ENCODE peak calls at places on chromosomes 4 and X, in nine cellular contexts. W, E, X, Y, Q, B, D, I and R are unnamed samples.

GRCh38 chrX:140510895-140511295 is 6.0 kb upstream of the SOX3 start:
- DNase-seq in W (no peak), E (no peak), X (no peak), Y (no peak), Q (no peak), B (no peak), D (no peak), I (no peak), R (no peak)

GRCh38 chrX:19956923-19957322 is 33.9 kb downstream of the BCLAF3 start:
- DNase-seq in W (no peak), E (no peak), X (no peak), Y (no peak), Q (no peak), B (no peak), D (no peak), I (no peak), R (peak; percentile 15)

GRCh38 chr4:165418116-165418515 is 39.3 kb downstream of the CPE start:
- DNase-seq in W (no peak), E (no peak), X (no peak), Y (no peak), Q (no peak), B (no peak), D (no peak), I (no peak), R (no peak)

GRCh38 chr4:28279249-28279648 is 1418.6 kb downstream of the STIM2 start:
- DNase-seq in W (no peak), E (no peak), X (no peak), Y (no peak), Q (no peak), B (no peak), D (no peak), I (no peak), R (no peak)

GRCh38 chrX:34956915-34957314 is 14.3 kb downstream of the FAM47B start:
- DNase-seq in W (no peak), E (no peak), X (no peak), Y (no peak), Q (no peak), B (no peak), D (no peak), I (no peak), R (peak; percentile 27)

GRCh38 chr4:142326181-142326580 is 519.9 kb downstream of the INPP4B start:
- DNase-seq in W (no peak), E (no peak), X (no peak), Y (no peak), Q (no peak), B (no peak), D (no peak), I (no peak), R (no peak)

GRCh38 chrX:701673-702072 is 71.1 kb downstream of the SHOX start:
- DNase-seq in W (no peak), E (no peak), X (no peak), Y (no peak), Q (no peak), B (no peak), D (no peak), I (no peak), R (no peak)

GRCh38 chr4:127843704-127844604 is 36.7 kb upstream of the PLK4 start:
- DNase-seq in W (no peak), E (no peak), X (no peak), Y (no peak), Q (no peak), B (no peak), D (peak; percentile 27), I (no peak), R (no peak)

GRCh38 chr4:152094851-152095700 is 334.3 kb upstream of the GATB start:
- DNase-seq in W (peak; percentile 27), E (no peak), X (no peak), Y (no peak), Q (no peak), B (no peak), D (no peak), I (no peak), R (peak; percentile 47)

GRCh38 chrX:34632404-34632803 is 24.7 kb downstream of the TMEM47 start:
- DNase-seq in W (no peak), E (no peak), X (no peak), Y (no peak), Q (no peak), B (no peak), D (no peak), I (no peak), R (no peak)

GRCh38 chr4:47550899-47551548 is 65.9 kb downstream of the ATP10D start:
- DNase-seq in W (no peak), E (no peak), X (no peak), Y (no peak), Q (no peak), B (no peak), D (no peak), I (no peak), R (no peak)

GRCh38 chrX:118675336-118675965 is 52.0 kb upstream of the IL13RA1 start:
- DNase-seq in W (no peak), E (no peak), X (no peak), Y (no peak), Q (no peak), B (no peak), D (no peak), I (no peak), R (no peak)

GRCh38 chr4:4791299-4791798 is 68.1 kb upstream of the MSX1 start:
- DNase-seq in W (no peak), E (no peak), X (no peak), Y (no peak), Q (peak; percentile 50), B (no peak), D (no peak), I (no peak), R (no peak)

GRCh38 chrX:36436286-36436860 is 516.8 kb downstream of the CFAP47 start:
- DNase-seq in W (no peak), E (no peak), X (no peak), Y (no peak), Q (no peak), B (no peak), D (no peak), I (no peak), R (no peak)

GRCh38 chr4:108345862-108346530 is 177.3 kb upstream of the LEF1 start:
- DNase-seq in W (no peak), E (no peak), X (no peak), Y (no peak), Q (no peak), B (no peak), D (no peak), I (no peak), R (no peak)

GRCh38 chrX:105876658-105877057 is 54.3 kb downstream of the NRK start:
- DNase-seq in W (peak; percentile 0), E (no peak), X (no peak), Y (no peak), Q (no peak), B (no peak), D (no peak), I (peak; percentile 21), R (no peak)

GRCh38 chrX:49237060-49237459 is 1.8 kb downstream of the CCDC22 start:
- DNase-seq in W (no peak), E (no peak), X (no peak), Y (no peak), Q (no peak), B (no peak), D (peak; percentile 67), I (no peak), R (no peak)

GRCh38 chrX:24838624-24839023 is 144.9 kb downstream of the POLA1 start:
- DNase-seq in W (peak; percentile 28), E (no peak), X (no peak), Y (no peak), Q (no peak), B (no peak), D (no peak), I (peak; percentile 28), R (no peak)

GRCh38 chr4:112093636-112094202 is 51.5 kb upstream of the FAM241A start:
- DNase-seq in W (no peak), E (no peak), X (no peak), Y (no peak), Q (no peak), B (no peak), D (no peak), I (no peak), R (no peak)

GRCh38 chr4:155025762-155026457 is 182.5 kb upstream of the NPY2R start:
- DNase-seq in W (no peak), E (no peak), X (no peak), Y (no peak), Q (no peak), B (no peak), D (no peak), I (peak; percentile 52), R (no peak)

GRCh38 chrX:5916945-5917344 is 311.7 kb downstream of the NLGN4X start:
- DNase-seq in W (no peak), E (no peak), X (no peak), Y (no peak), Q (no peak), B (no peak), D (no peak), I (peak; percentile 42), R (no peak)

GRCh38 chrX:6279277-6279909 is 50.7 kb upstream of the NLGN4X start:
- DNase-seq in W (no peak), E (no peak), X (no peak), Y (no peak), Q (no peak), B (no peak), D (no peak), I (no peak), R (no peak)

GRCh38 chrX:12999422-12999821 is 24.5 kb downstream of the TMSB4X start:
- DNase-seq in W (no peak), E (no peak), X (no peak), Y (no peak), Q (no peak), B (peak; percentile 36), D (no peak), I (peak; percentile 80), R (no peak)

GRCh38 chrX:68304602-68305001 is 128.7 kb downstream of the OPHN1 start:
- DNase-seq in W (no peak), E (no peak), X (no peak), Y (no peak), Q (no peak), B (no peak), D (no peak), I (no peak), R (no peak)

GRCh38 chrX:109879991-109880390 is 122.9 kb upstream of the TMEM164 start:
- DNase-seq in W (no peak), E (no peak), X (no peak), Y (no peak), Q (no peak), B (no peak), D (no peak), I (no peak), R (no peak)

GRCh38 chr4:19930742-19931141 is 321.0 kb upstream of the SLIT2 start:
- DNase-seq in W (no peak), E (no peak), X (no peak), Y (no peak), Q (no peak), B (no peak), D (no peak), I (no peak), R (no peak)

GRCh38 chr4:48490680-48491513 is 845 bp downstream of the ZAR1 start:
- DNase-seq in W (no peak), E (no peak), X (no peak), Y (no peak), Q (no peak), B (no peak), D (no peak), I (no peak), R (no peak)

GRCh38 chrX:19007011-19007410 is 23.1 kb upstream of the PHKA2 start:
- DNase-seq in W (no peak), E (no peak), X (no peak), Y (no peak), Q (no peak), B (no peak), D (no peak), I (no peak), R (no peak)

GRCh38 chr4:89312066-89312465 is 4.5 kb upstream of the GPRIN3 start:
- DNase-seq in W (no peak), E (no peak), X (no peak), Y (no peak), Q (no peak), B (no peak), D (no peak), I (no peak), R (no peak)

GRCh38 chrX:7110821-7111276 is 36.7 kb upstream of the STS start:
- DNase-seq in W (no peak), E (no peak), X (no peak), Y (no peak), Q (no peak), B (no peak), D (no peak), I (peak; percentile 75), R (no peak)